ENCODE peak calls at places on chromosome 4, in eight cellular contexts. One of them, this sample, is unnamed.

GRCh38 chr4:185304944-185305690 is 90.6 kb downstream of the LRP2BP start:
- DNase-seq in lower lobe of right lung: peak; percentile 67
- DNase-seq in GM23248: peak; percentile 25
- DNase-seq in HCT116: no peak
- DNase-seq in body of pancreas: no peak
- DNase-seq in pancreas: no peak
- DNase-seq in heart left ventricle: no peak
- DNase-seq in mucosa of descending colon: no peak
- DNase-seq in this sample: no peak

GRCh38 chr4:85715996-85716737 is 241.2 kb downstream of the ARHGAP24 start:
- DNase-seq in lower lobe of right lung: no peak
- DNase-seq in GM23248: no peak
- DNase-seq in HCT116: no peak
- DNase-seq in body of pancreas: no peak
- DNase-seq in pancreas: no peak
- DNase-seq in heart left ventricle: no peak
- DNase-seq in mucosa of descending colon: no peak
- DNase-seq in this sample: no peak

GRCh38 chr4:39565925-39566630 is 38.8 kb upstream of the UGDH start:
- DNase-seq in lower lobe of right lung: no peak
- DNase-seq in GM23248: peak; percentile 94
- DNase-seq in HCT116: no peak
- DNase-seq in body of pancreas: no peak
- DNase-seq in pancreas: no peak
- DNase-seq in heart left ventricle: no peak
- DNase-seq in mucosa of descending colon: no peak
- DNase-seq in this sample: no peak

GRCh38 chr4:169724251-169724650 is 33.5 kb downstream of the HPF1 start:
- DNase-seq in lower lobe of right lung: no peak
- DNase-seq in GM23248: peak; percentile 80
- DNase-seq in HCT116: no peak
- DNase-seq in body of pancreas: no peak
- DNase-seq in pancreas: no peak
- DNase-seq in heart left ventricle: no peak
- DNase-seq in mucosa of descending colon: no peak
- DNase-seq in this sample: no peak

GRCh38 chr4:140174535-140174934 is 20.6 kb upstream of the MAML3 start:
- DNase-seq in lower lobe of right lung: no peak
- DNase-seq in GM23248: no peak
- DNase-seq in HCT116: no peak
- DNase-seq in body of pancreas: no peak
- DNase-seq in pancreas: no peak
- DNase-seq in heart left ventricle: no peak
- DNase-seq in mucosa of descending colon: no peak
- DNase-seq in this sample: no peak

GRCh38 chr4:2142630-2143427 is 83.7 kb downstream of the NAT8L start:
- DNase-seq in lower lobe of right lung: no peak
- DNase-seq in GM23248: no peak
- DNase-seq in HCT116: no peak
- DNase-seq in body of pancreas: no peak
- DNase-seq in pancreas: no peak
- DNase-seq in heart left ventricle: no peak
- DNase-seq in mucosa of descending colon: no peak
- DNase-seq in this sample: no peak

GRCh38 chr4:167616471-167616870 is 382.2 kb upstream of the SPOCK3 start:
- DNase-seq in lower lobe of right lung: no peak
- DNase-seq in GM23248: no peak
- DNase-seq in HCT116: no peak
- DNase-seq in body of pancreas: no peak
- DNase-seq in pancreas: no peak
- DNase-seq in heart left ventricle: no peak
- DNase-seq in mucosa of descending colon: no peak
- DNase-seq in this sample: no peak

GRCh38 chr4:23337292-23337691 is 552.6 kb downstream of the PPARGC1A start:
- DNase-seq in lower lobe of right lung: no peak
- DNase-seq in GM23248: no peak
- DNase-seq in HCT116: no peak
- DNase-seq in body of pancreas: no peak
- DNase-seq in pancreas: no peak
- DNase-seq in heart left ventricle: no peak
- DNase-seq in mucosa of descending colon: no peak
- DNase-seq in this sample: no peak

GRCh38 chr4:159102623-159103405 is at the start of gene RAPGEF2:
- DNase-seq in lower lobe of right lung: peak; percentile 95
- DNase-seq in GM23248: peak; percentile 96
- DNase-seq in HCT116: peak; percentile 89
- DNase-seq in body of pancreas: peak; percentile 93
- DNase-seq in pancreas: peak; percentile 93
- DNase-seq in heart left ventricle: peak; percentile 95
- DNase-seq in mucosa of descending colon: peak; percentile 94
- DNase-seq in this sample: peak; percentile 97

GRCh38 chr4:78645853-78646757 is 94.5 kb downstream of the ANXA3 start:
- DNase-seq in lower lobe of right lung: peak; percentile 59
- DNase-seq in GM23248: peak; percentile 95
- DNase-seq in HCT116: no peak
- DNase-seq in body of pancreas: peak; percentile 68
- DNase-seq in pancreas: peak; percentile 52
- DNase-seq in heart left ventricle: peak; percentile 60
- DNase-seq in mucosa of descending colon: peak; percentile 60
- DNase-seq in this sample: peak; percentile 80

GRCh38 chr4:135243960-135244561 is 1042.5 kb upstream of the PABPC4L start:
- DNase-seq in lower lobe of right lung: no peak
- DNase-seq in GM23248: no peak
- DNase-seq in HCT116: no peak
- DNase-seq in body of pancreas: no peak
- DNase-seq in pancreas: no peak
- DNase-seq in heart left ventricle: no peak
- DNase-seq in mucosa of descending colon: no peak
- DNase-seq in this sample: no peak

GRCh38 chr4:19134685-19135084 is 1113.1 kb upstream of the LCORL start:
- DNase-seq in lower lobe of right lung: no peak
- DNase-seq in GM23248: no peak
- DNase-seq in HCT116: no peak
- DNase-seq in body of pancreas: no peak
- DNase-seq in pancreas: no peak
- DNase-seq in heart left ventricle: no peak
- DNase-seq in mucosa of descending colon: no peak
- DNase-seq in this sample: no peak

GRCh38 chr4:65968873-65969272 is 298.6 kb upstream of the EPHA5 start:
- DNase-seq in lower lobe of right lung: no peak
- DNase-seq in GM23248: no peak
- DNase-seq in HCT116: no peak
- DNase-seq in body of pancreas: no peak
- DNase-seq in pancreas: no peak
- DNase-seq in heart left ventricle: no peak
- DNase-seq in mucosa of descending colon: no peak
- DNase-seq in this sample: no peak

GRCh38 chr4:165207016-165207430 is 338 bp upstream of the KLHL2 start:
- DNase-seq in lower lobe of right lung: no peak
- DNase-seq in GM23248: peak; percentile 47
- DNase-seq in HCT116: no peak
- DNase-seq in body of pancreas: no peak
- DNase-seq in pancreas: no peak
- DNase-seq in heart left ventricle: no peak
- DNase-seq in mucosa of descending colon: no peak
- DNase-seq in this sample: no peak

GRCh38 chr4:98850937-98851336 is 78.0 kb downstream of the EIF4E start:
- DNase-seq in lower lobe of right lung: no peak
- DNase-seq in GM23248: no peak
- DNase-seq in HCT116: no peak
- DNase-seq in body of pancreas: no peak
- DNase-seq in pancreas: no peak
- DNase-seq in heart left ventricle: no peak
- DNase-seq in mucosa of descending colon: no peak
- DNase-seq in this sample: no peak

GRCh38 chr4:186695392-186695791 is 28.3 kb downstream of the FAT1 start:
- DNase-seq in lower lobe of right lung: no peak
- DNase-seq in GM23248: no peak
- DNase-seq in HCT116: no peak
- DNase-seq in body of pancreas: no peak
- DNase-seq in pancreas: no peak
- DNase-seq in heart left ventricle: no peak
- DNase-seq in mucosa of descending colon: no peak
- DNase-seq in this sample: no peak

GRCh38 chr4:47198791-47199190 is 167.4 kb downstream of the GABRB1 start:
- DNase-seq in lower lobe of right lung: no peak
- DNase-seq in GM23248: no peak
- DNase-seq in HCT116: no peak
- DNase-seq in body of pancreas: no peak
- DNase-seq in pancreas: no peak
- DNase-seq in heart left ventricle: no peak
- DNase-seq in mucosa of descending colon: no peak
- DNase-seq in this sample: no peak

GRCh38 chr4:56976878-56977320 is 507 bp downstream of the NOA1 start:
- DNase-seq in lower lobe of right lung: peak; percentile 83
- DNase-seq in GM23248: peak; percentile 62
- DNase-seq in HCT116: peak; percentile 19
- DNase-seq in body of pancreas: peak; percentile 78
- DNase-seq in pancreas: peak; percentile 82
- DNase-seq in heart left ventricle: peak; percentile 76
- DNase-seq in mucosa of descending colon: peak; percentile 87
- DNase-seq in this sample: peak; percentile 28

GRCh38 chr4:133484287-133484686 is 335.2 kb downstream of the PCDH10 start:
- DNase-seq in lower lobe of right lung: no peak
- DNase-seq in GM23248: no peak
- DNase-seq in HCT116: no peak
- DNase-seq in body of pancreas: no peak
- DNase-seq in pancreas: no peak
- DNase-seq in heart left ventricle: no peak
- DNase-seq in mucosa of descending colon: no peak
- DNase-seq in this sample: no peak

GRCh38 chr4:124432500-124432899 is 280.0 kb downstream of the ANKRD50 start:
- DNase-seq in lower lobe of right lung: no peak
- DNase-seq in GM23248: peak; percentile 37
- DNase-seq in HCT116: no peak
- DNase-seq in body of pancreas: no peak
- DNase-seq in pancreas: no peak
- DNase-seq in heart left ventricle: no peak
- DNase-seq in mucosa of descending colon: no peak
- DNase-seq in this sample: no peak
- H3K4me1 ChIP-seq in lower lobe of right lung: peaks cover 14% of the 10 kb centered on the region
- H3K4me1 ChIP-seq in GM23248: peaks cover 25% of the 10 kb centered on the region
- H3K4me1 ChIP-seq in HCT116: no peaks in the 10 kb centered on the region
- H3K4me1 ChIP-seq in body of pancreas: peaks cover 10% of the 10 kb centered on the region
- H3K4me1 ChIP-seq in pancreas: peaks cover 11% of the 10 kb centered on the region
- H3K4me1 ChIP-seq in heart left ventricle: no peaks in the 10 kb centered on the region
- H3K4me1 ChIP-seq in mucosa of descending colon: peaks cover 6% of the 10 kb centered on the region
- H3K4me1 ChIP-seq in this sample: no peaks in the 10 kb centered on the region

DNA sequence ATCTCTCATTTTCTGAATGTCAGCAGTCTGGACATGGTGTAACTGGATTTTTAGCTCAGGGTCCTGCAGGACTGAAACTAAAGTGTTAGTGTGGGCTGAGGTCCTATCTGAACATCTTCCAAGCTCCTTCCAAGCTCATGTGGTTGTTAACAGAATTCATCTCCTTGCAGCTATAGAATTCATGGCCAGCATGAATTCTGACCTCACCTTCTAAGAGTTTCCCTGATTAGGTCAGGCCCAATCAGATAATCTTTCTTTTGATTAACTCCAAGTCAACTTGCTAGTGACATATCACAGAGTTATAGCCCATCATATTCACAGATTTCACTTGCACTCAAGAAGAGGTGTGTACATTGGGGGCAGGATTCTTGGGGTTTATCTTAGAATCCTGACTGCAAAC is 59.5 kb downstream of the LIMCH1 start:
- DNase-seq in lower lobe of right lung: no peak
- DNase-seq in GM23248: no peak
- DNase-seq in HCT116: no peak
- DNase-seq in body of pancreas: no peak
- DNase-seq in pancreas: no peak
- DNase-seq in heart left ventricle: no peak
- DNase-seq in mucosa of descending colon: no peak
- DNase-seq in this sample: no peak
- H3K4me1 ChIP-seq in lower lobe of right lung: peaks cover 30% of the 10 kb centered on the region
- H3K4me1 ChIP-seq in GM23248: peaks cover 4% of the 10 kb centered on the region
- H3K4me1 ChIP-seq in HCT116: peaks cover 9% of the 10 kb centered on the region
- H3K4me1 ChIP-seq in body of pancreas: no peaks in the 10 kb centered on the region
- H3K4me1 ChIP-seq in pancreas: no peaks in the 10 kb centered on the region
- H3K4me1 ChIP-seq in heart left ventricle: peaks cover 4% of the 10 kb centered on the region
- H3K4me1 ChIP-seq in mucosa of descending colon: no peaks in the 10 kb centered on the region
- H3K4me1 ChIP-seq in this sample: peaks cover 9% of the 10 kb centered on the region

DNA sequence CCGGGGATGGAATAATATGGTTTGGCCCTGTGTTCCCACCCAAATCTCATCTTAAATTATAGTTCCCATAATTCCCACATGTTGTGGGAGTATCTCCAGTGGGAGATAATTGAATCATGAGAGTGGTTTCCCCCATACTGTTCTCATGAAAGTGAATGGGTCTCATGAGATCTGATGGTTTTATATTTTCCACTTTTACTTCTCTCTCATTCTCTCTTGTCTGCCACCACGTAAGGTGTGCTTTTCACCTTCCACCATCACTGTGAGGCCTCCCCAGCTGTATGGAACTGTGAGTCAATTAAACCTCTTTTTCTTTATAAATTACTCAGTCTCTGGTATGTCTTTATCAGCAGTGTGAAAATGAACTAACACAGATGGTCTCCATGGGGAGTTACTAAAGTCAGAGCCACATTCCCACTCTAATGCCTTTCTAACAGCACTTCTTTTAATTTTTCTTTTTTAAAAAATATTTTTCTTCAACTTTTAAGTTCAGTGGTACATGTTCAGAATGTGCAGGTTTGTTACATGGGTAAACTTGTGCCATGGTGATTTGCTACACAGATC is 306.6 kb downstream of the DTHD1 start:
- DNase-seq in lower lobe of right lung: no peak
- DNase-seq in GM23248: no peak
- DNase-seq in HCT116: no peak
- DNase-seq in body of pancreas: no peak
- DNase-seq in pancreas: no peak
- DNase-seq in heart left ventricle: no peak
- DNase-seq in mucosa of descending colon: no peak
- DNase-seq in this sample: no peak
- H3K4me1 ChIP-seq in lower lobe of right lung: no peaks in the 10 kb centered on the region
- H3K4me1 ChIP-seq in GM23248: no peaks in the 10 kb centered on the region
- H3K4me1 ChIP-seq in HCT116: no peaks in the 10 kb centered on the region
- H3K4me1 ChIP-seq in body of pancreas: no peaks in the 10 kb centered on the region
- H3K4me1 ChIP-seq in pancreas: no peaks in the 10 kb centered on the region
- H3K4me1 ChIP-seq in heart left ventricle: no peaks in the 10 kb centered on the region
- H3K4me1 ChIP-seq in mucosa of descending colon: no peaks in the 10 kb centered on the region
- H3K4me1 ChIP-seq in this sample: no peaks in the 10 kb centered on the region

DNA sequence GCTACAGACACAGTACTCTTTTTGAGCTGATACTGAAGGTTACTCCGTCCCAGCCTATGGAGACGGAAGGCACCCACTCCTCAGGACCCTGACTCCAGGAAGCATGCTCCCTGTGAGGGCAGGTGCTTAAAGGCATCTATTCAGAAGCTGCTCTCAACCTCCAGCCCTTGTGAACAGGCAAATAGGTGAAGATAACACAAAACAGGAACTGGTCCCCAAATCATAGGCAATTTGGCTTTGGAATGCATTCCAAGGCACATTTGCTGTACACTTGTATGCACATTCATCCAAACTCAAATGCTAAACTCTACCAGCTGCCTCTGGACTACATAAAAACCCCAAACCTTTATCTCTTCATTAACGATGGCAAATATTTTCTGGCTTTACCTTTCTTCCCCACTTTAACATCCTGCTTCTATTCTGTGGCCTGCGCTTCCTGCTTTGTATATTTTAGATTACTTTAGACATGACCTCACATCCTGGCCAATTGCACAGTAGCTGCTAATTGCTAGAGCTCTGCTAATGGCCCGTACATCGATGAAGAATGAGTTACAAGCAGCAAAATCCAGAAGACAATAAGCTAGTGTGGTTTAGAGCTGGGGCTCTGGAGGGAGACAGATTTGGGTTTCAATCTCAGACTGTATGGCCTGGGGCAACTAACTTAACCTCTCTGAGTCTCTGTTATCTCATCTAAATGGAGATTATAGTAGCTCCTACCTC is 3.2 kb downstream of the SEL1L3 start:
- DNase-seq in lower lobe of right lung: no peak
- DNase-seq in GM23248: no peak
- DNase-seq in HCT116: no peak
- DNase-seq in body of pancreas: no peak
- DNase-seq in pancreas: no peak
- DNase-seq in heart left ventricle: no peak
- DNase-seq in mucosa of descending colon: no peak
- DNase-seq in this sample: no peak
- H3K4me1 ChIP-seq in lower lobe of right lung: peaks cover 61% of the 10 kb centered on the region
- H3K4me1 ChIP-seq in GM23248: peaks cover 32% of the 10 kb centered on the region
- H3K4me1 ChIP-seq in HCT116: peaks cover 15% of the 10 kb centered on the region
- H3K4me1 ChIP-seq in body of pancreas: peaks cover 62% of the 10 kb centered on the region
- H3K4me1 ChIP-seq in pancreas: peaks cover 47% of the 10 kb centered on the region
- H3K4me1 ChIP-seq in heart left ventricle: no peaks in the 10 kb centered on the region
- H3K4me1 ChIP-seq in mucosa of descending colon: peaks cover 51% of the 10 kb centered on the region
- H3K4me1 ChIP-seq in this sample: no peaks in the 10 kb centered on the region

This sample was measured in right cardiac atrium.